ENCODE peak calls at places on chromosomes 3 and 15, in eight cellular contexts. M is RCC 7860; S is stimulated activated naive CD8-positive, alpha-beta T cell treated with anti-CD3 and anti-CD28 coated beads, Interleukin-15, Interleukin-2, amounts not matched to agents 100 U/mL and 50 U/mL, for 24 hours; K is DMS53; C is iPS DF 19.7; O is iPS-NIHi11; G is NCI-H1092; U is stomach. F is an unnamed sample.

GRCh38 chr3:195718477-195718984 is 2.2 kb upstream of the MUC20 start:
- DNase-seq in M (no peak), S (no peak), K (no peak), C (no peak), O (no peak), G (no peak), U (no peak), F (no peak)

GRCh38 chr3:105933871-105934270 is 65.1 kb upstream of the CBLB start:
- DNase-seq in M (no peak), S (no peak), K (no peak), C (no peak), O (no peak), G (no peak), U (no peak), F (no peak)

GRCh38 chr3:113193719-113194118 is 17.6 kb upstream of the BOC start:
- DNase-seq in M (no peak), S (no peak), K (no peak), C (no peak), O (no peak), G (no peak), U (no peak), F (no peak)

GRCh38 chr3:43004282-43004681 is 25.2 kb downstream of the GASK1A start:
- DNase-seq in M (no peak), S (no peak), K (no peak), C (no peak), O (no peak), G (no peak), U (no peak), F (no peak)

GRCh38 chr3:23594897-23595670 is 210.7 kb upstream of the UBE2E1 start:
- DNase-seq in M (no peak), S (no peak), K (no peak), C (no peak), O (no peak), G (no peak), U (no peak), F (no peak)

GRCh38 chr15:67130673-67131601 is 65.5 kb downstream of the SMAD3 start:
- DNase-seq in M (no peak), S (no peak), K (no peak), C (no peak), O (no peak), G (no peak), U (no peak), F (no peak)

GRCh38 chr15:36658905-36659304 is 79.5 kb downstream of the CDIN1 start:
- DNase-seq in M (no peak), S (no peak), K (no peak), C (no peak), O (no peak), G (no peak), U (no peak), F (peak)

GRCh38 chr3:48367201-48367600 is 4.8 kb upstream of the FBXW12 start:
- DNase-seq in M (no peak), S (no peak), K (peak), C (no peak), O (peak), G (peak), U (peak), F (peak)

GRCh38 chr3:132660056-132660744 is at the start of gene UBA5:
- DNase-seq in M (peak), S (peak), K (peak), C (no peak), O (peak), G (peak), U (peak), F (peak)

GRCh38 chr15:90557147-90557546 is 27.4 kb downstream of the CRTC3 start:
- DNase-seq in M (no peak), S (no peak), K (no peak), C (no peak), O (no peak), G (no peak), U (no peak), F (no peak)

GRCh38 chr3:18556503-18556902 is 131.4 kb upstream of the SATB1 start:
- DNase-seq in M (peak), S (peak), K (no peak), C (no peak), O (no peak), G (no peak), U (no peak), F (peak)

GRCh38 chr15:36589971-36590370 is 10.5 kb downstream of the CDIN1 start:
- DNase-seq in M (no peak), S (no peak), K (no peak), C (no peak), O (no peak), G (no peak), U (no peak), F (no peak)

F was measured in NCI-H69.